ENCODE peak calls at places on chromosomes 12 and 14, in seven cellular contexts. M is Calu3, F is suprapubic skin, T is epithelial cell of esophagus, S is esophagus squamous epithelium, Q is GM12865, Z is endothelial cell. D is an unnamed sample.

GRCh38 chr12:63864456-63864709 is 19.9 kb downstream of the SRGAP1 start:
- DNase-seq in M (no peak), F (no peak), T (no peak), S (no peak), Q (no peak), Z (no peak), D (no peak)

GRCh38 chr12:88052686-88053085 is 23.5 kb upstream of the C12orf50 start:
- DNase-seq in M (peak), F (no peak), T (peak), S (no peak), Q (peak), Z (peak), D (no peak)

GRCh38 chr12:38775457-38775856 is 129.9 kb downstream of the CPNE8 start:
- DNase-seq in M (no peak), F (no peak), T (peak), S (no peak), Q (peak), Z (no peak), D (no peak)

GRCh38 chr12:50924131-50924438 is 28.3 kb upstream of the HIGD1C start:
- DNase-seq in M (no peak), F (no peak), T (no peak), S (no peak), Q (no peak), Z (peak), D (no peak)

GRCh38 chr12:117212563-117213190 is 22.4 kb upstream of the FBXO21 start:
- DNase-seq in M (peak), F (peak), T (peak), S (no peak), Q (peak), Z (peak), D (no peak)

GRCh38 chr14:90456551-90456950 is 59.7 kb downstream of the CALM1 start:
- DNase-seq in M (no peak), F (no peak), T (no peak), S (no peak), Q (no peak), Z (no peak), D (no peak)

GRCh38 chr14:73754911-73755360 is 40.8 kb upstream of the PNMA1 start:
- DNase-seq in M (no peak), F (no peak), T (no peak), S (no peak), Q (no peak), Z (no peak), D (no peak)

GRCh38 chr12:62730649-62731377 is 204.1 kb downstream of the PPM1H start:
- DNase-seq in M (no peak), F (no peak), T (peak), S (no peak), Q (peak), Z (no peak), D (no peak)

GRCh38 chr12:91896725-91897515 is 248.7 kb downstream of the BTG1 start:
- DNase-seq in M (no peak), F (no peak), T (no peak), S (no peak), Q (no peak), Z (no peak), D (no peak)

GRCh38 chr12:113276306-113276705 is 55.0 kb downstream of the TPCN1 start:
- DNase-seq in M (no peak), F (peak), T (no peak), S (no peak), Q (no peak), Z (no peak), D (no peak)

GRCh38 chr14:61780125-61780524 is 17.9 kb downstream of the SNAPC1 start:
- DNase-seq in M (no peak), F (no peak), T (no peak), S (no peak), Q (peak), Z (no peak), D (no peak)

GRCh38 chr14:103696466-103697071 is 18.7 kb downstream of the XRCC3 start:
- DNase-seq in M (no peak), F (peak), T (no peak), S (no peak), Q (no peak), Z (no peak), D (no peak)

GRCh38 chr14:75437201-75438143 is 9.7 kb downstream of the JDP2 start:
- DNase-seq in M (no peak), F (no peak), T (no peak), S (no peak), Q (no peak), Z (no peak), D (no peak)

GRCh38 chr14:69291891-69292586 is 32.1 kb downstream of the GALNT16 start:
- DNase-seq in M (no peak), F (no peak), T (no peak), S (no peak), Q (no peak), Z (no peak), D (peak)

GRCh38 chr12:118689793-118690192 is 291.5 kb upstream of the SRRM4 start:
- DNase-seq in M (no peak), F (no peak), T (no peak), S (no peak), Q (peak), Z (no peak), D (no peak)

GRCh38 chr12:10098762-10099161 is at the start of gene CLEC1A:
- DNase-seq in M (no peak), F (no peak), T (no peak), S (no peak), Q (no peak), Z (peak), D (no peak)

GRCh38 chr14:80213602-80214001 is 2.3 kb upstream of the DIO2 start:
- DNase-seq in M (peak), F (no peak), T (peak), S (no peak), Q (peak), Z (peak), D (no peak)

GRCh38 chr12:11797317-11797913 is 147.9 kb downstream of the ETV6 start:
- DNase-seq in M (no peak), F (no peak), T (no peak), S (no peak), Q (no peak), Z (no peak), D (no peak)

DNA sequence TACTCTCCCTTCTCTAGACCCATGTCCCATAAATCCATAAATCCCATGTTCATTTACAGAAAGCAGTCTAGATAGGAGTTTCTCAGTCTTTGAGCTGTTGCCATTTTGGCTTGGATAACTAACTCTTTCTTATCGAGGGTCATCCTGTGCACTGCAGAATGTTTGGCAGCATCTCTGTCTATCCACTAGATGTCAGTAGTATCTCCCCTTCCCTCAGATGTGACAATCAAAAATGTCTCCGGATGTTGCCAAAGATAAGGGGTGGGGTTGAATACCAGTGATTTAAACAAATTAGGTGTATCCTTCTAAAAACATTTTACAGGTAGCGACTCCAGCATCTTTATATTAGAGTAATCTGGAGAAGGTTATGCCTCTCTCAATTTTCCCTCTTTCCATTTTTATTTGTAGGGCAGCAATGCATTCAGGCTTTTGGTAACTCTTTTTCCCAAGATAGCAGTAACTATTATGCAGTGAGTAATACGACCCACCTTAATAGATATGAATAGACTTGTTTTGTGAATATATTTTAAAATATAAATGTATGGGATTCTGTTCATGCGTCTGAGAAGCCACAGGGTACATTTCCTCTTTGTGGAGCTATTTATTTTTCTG is 100.7 kb downstream of the LRRK2 start:
- DNase-seq in M (peak), F (no peak), T (peak), S (no peak), Q (peak), Z (peak), D (no peak)
- TF ChIP-seq CTCF in M (peak), F (peak), T (peak), S (no peak), Q (peak), Z (peak), D (peak)

GRCh38 chr14:86462193-86462592 is 932.2 kb downstream of the FLRT2 start:
- DNase-seq in M (peak), F (no peak), T (peak), S (no peak), Q (peak), Z (peak), D (no peak)
- TF ChIP-seq CTCF in M (no peak), F (no peak), T (peak), S (peak), Q (peak), Z (peak), D (peak)

DNA sequence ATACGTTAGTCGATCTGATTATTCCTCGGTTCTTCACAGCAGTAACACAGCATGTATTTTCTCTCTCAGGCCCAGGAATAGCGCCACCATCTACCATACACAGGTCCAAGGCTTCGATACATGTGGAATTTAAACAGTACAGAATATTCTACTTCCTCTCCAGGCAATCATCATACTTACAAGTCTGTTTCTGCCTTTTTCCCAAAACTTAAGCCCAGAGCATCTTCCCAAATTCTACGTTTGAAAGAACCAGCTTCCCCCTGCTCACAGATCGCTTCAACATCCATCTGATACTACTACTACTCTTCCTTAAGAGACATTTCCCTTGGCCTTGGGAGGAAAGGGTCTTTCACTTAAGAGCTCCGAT is 626 bp downstream of the TXNDC16 start:
- DNase-seq in M (no peak), F (no peak), T (peak), S (peak), Q (peak), Z (no peak), D (no peak)
- TF ChIP-seq CTCF in M (no peak), F (no peak), T (peak), S (no peak), Q (peak), Z (no peak), D (peak)

GRCh38 chr12:29552994-29553748 is 55.7 kb upstream of the OVCH1 start:
- DNase-seq in M (no peak), F (no peak), T (no peak), S (no peak), Q (no peak), Z (no peak), D (no peak)

GRCh38 chr12:29547844-29548243 is 50.4 kb upstream of the OVCH1 start:
- DNase-seq in M (no peak), F (no peak), T (no peak), S (no peak), Q (no peak), Z (no peak), D (no peak)

GRCh38 chr12:29556363-29556762 is 58.9 kb upstream of the OVCH1 start:
- DNase-seq in M (no peak), F (no peak), T (no peak), S (no peak), Q (no peak), Z (no peak), D (no peak)

GRCh38 chr12:29551879-29552278 is 54.4 kb upstream of the OVCH1 start:
- DNase-seq in M (no peak), F (no peak), T (no peak), S (no peak), Q (no peak), Z (no peak), D (no peak)

DNA sequence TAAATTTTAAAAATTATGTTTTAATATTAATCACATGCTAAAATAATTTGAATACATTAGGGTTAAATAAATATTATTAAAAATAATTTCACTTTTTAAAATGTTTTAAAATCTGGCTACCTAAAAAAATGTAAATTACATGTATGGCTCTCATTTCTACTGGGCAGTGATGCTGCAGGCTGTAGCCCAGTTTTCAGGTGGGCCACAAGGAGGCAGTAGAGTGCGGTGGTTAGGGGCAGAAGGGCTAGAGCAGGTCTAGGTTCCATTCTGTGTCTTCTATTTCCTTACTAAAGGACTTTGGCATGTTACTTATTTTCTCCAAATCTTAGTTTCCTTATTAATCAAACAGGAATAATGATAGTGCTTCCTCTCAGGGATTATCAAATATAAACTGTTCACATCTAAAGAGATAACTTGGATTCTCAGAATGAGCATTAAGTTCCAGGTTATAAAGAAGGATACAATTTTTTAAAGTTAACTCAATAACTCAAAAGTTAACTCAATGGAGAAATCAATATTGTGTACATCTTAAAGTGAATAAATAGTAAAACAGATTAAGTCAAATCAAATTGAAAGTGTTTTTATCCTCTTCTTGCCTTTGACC is 54.9 kb upstream of the OVCH1 start:
- DNase-seq in M (peak), F (no peak), T (peak), S (no peak), Q (peak), Z (peak), D (no peak)
- TF ChIP-seq CTCF in M (peak), F (peak), T (peak), S (peak), Q (peak), Z (peak), D (peak)

DNA sequence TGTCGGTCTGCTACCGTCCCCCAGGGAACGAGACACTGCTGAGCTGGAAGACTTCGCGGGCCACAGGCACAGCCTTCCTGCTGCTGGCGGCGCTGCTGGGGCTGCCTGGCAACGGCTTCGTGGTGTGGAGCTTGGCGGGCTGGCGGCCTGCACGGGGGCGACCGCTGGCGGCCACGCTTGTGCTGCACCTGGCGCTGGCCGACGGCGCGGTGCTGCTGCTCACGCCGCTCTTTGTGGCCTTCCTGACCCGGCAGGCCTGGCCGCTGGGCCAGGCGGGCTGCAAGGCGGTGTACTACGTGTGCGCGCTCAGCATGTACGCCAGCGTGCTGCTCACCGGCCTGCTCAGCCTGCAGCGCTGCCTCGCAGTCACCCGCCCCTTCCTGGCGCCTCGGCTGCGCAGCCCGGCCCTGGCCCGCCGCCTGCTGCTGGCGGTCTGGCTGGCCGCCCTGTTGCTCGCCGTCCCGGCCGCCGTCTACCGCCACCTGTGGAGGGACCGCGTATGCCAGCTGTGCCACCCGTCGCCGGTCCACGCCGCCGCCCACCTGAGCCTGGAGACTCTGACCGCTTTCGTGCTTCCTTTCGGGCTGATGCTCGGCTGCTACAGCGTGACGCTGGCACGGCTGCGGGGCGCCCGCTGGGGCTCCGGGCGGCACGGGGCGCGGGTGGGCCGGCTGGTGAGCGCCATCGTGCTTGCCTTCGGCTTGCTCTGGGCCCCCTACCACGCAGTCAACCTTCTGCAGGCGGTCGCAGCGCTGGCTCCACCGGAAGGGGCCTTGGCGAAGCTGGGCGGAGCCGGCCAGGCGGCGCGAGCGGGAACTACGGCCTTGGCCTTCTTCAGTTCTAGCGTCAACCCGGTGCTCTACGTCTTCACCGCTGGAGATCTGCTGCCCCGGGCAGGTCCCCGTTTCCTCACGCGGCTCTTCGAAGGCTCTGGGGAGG is at the start of gene LTB4R:
- DNase-seq in M (no peak), F (peak), T (peak), S (no peak), Q (peak), Z (peak), D (no peak)
- TF ChIP-seq CTCF in M (no peak), F (peak), T (no peak), S (peak), Q (peak), Z (peak), D (peak)

DNA sequence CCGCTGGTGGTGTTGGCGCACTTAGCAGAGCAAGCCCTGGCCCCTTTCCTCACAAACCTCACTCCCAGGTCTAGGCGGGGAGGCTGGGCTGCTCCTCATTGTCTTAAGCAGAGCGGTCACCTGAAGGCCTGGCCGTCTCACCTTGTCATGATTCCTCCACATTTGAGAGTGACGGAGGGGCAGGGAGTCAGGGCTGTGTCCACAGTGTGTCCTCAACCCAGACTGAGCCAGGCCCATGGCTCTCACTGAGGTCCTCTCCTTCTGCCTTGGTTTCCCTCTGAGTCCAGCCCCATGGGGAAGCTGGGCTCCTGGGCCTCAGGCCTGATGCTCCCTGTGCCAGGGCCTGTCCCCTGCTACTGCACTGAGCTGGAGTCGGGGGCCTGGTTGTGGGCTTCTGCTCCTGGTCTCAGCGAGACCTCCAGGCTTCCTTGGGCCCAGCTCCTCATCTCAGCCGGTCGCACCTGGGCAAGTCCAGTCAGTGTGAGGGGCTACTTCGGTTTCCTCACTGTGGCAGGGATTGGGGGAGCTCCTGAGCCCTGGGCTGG is 44.9 kb downstream of the KRT80 start:
- DNase-seq in M (no peak), F (no peak), T (peak), S (no peak), Q (no peak), Z (no peak), D (no peak)
- TF ChIP-seq CTCF in M (no peak), F (no peak), T (no peak), S (no peak), Q (no peak), Z (no peak), D (no peak)

D was measured in RWPE2.